ENCODE peak calls at places on chromosomes 13 and 19, in seven cellular contexts. O is AG04449, S is ascending aorta, N is left ventricle myocardium inferior, I is GM19239, B is aorta, R is EH. H is an unnamed sample.

GRCh38 chr13:84645196-84646071 is 763.2 kb upstream of the SLITRK1 start:
- DNase-seq in O (peak; percentile 87), S (no peak), N (no peak), I (no peak), B (no peak), R (peak; percentile 94), H (no peak)

GRCh38 chr19:17610384-17610783 is 54.9 kb downstream of the COLGALT1 start:
- DNase-seq in O (no peak), S (no peak), N (no peak), I (peak; percentile 43), B (no peak), R (peak; percentile 56), H (no peak)

GRCh38 chr19:53520163-53520546 is 17.8 kb upstream of the ZNF331 start:
- DNase-seq in O (no peak), S (no peak), N (no peak), I (no peak), B (no peak), R (no peak), H (no peak)

GRCh38 chr13:31719214-31719613 is 20.1 kb upstream of the RXFP2 start:
- DNase-seq in O (no peak), S (no peak), N (no peak), I (no peak), B (no peak), R (no peak), H (no peak)

GRCh38 chr13:102631198-102631597 is 34.4 kb downstream of the TPP2 start:
- DNase-seq in O (no peak), S (no peak), N (no peak), I (no peak), B (no peak), R (no peak), H (no peak)

GRCh38 chr13:46079770-46080169 is 25.1 kb downstream of the CPB2 start:
- DNase-seq in O (no peak), S (no peak), N (no peak), I (no peak), B (no peak), R (no peak), H (no peak)

GRCh38 chr13:96994030-96994848 is at the start of gene OXGR1:
- DNase-seq in O (no peak), S (no peak), N (no peak), I (no peak), B (peak; percentile 47), R (no peak), H (no peak)

GRCh38 chr13:33251131-33251629 is 34.4 kb downstream of the STARD13 start:
- DNase-seq in O (peak; percentile 83), S (no peak), N (no peak), I (no peak), B (peak; percentile 48), R (peak; percentile 98), H (no peak)

GRCh38 chr19:58227964-58228583 is 640 bp upstream of the ZNF544 start:
- DNase-seq in O (no peak), S (no peak), N (no peak), I (no peak), B (no peak), R (no peak), H (no peak)

GRCh38 chr13:98824376-98825160 is 72.1 kb upstream of the SLC15A1 start:
- DNase-seq in O (no peak), S (no peak), N (no peak), I (no peak), B (no peak), R (peak; percentile 13), H (no peak)

GRCh38 chr19:17289489-17289888 is 7.8 kb downstream of the ANKLE1 start:
- DNase-seq in O (no peak), S (no peak), N (peak; percentile 80), I (no peak), B (peak; percentile 84), R (peak; percentile 82), H (no peak)

GRCh38 chr19:42250666-42251531 is 4.0 kb downstream of the ERF start:
- DNase-seq in O (no peak), S (no peak), N (peak; percentile 46), I (no peak), B (no peak), R (peak; percentile 46), H (no peak)

GRCh38 chr19:3743486-3743885 is 18.0 kb downstream of the APBA3 start:
- DNase-seq in O (no peak), S (no peak), N (no peak), I (no peak), B (no peak), R (peak; percentile 18), H (no peak)

GRCh38 chr19:42023121-42023942 is 29.3 kb upstream of the ATP1A3 start:
- DNase-seq in O (no peak), S (no peak), N (no peak), I (no peak), B (no peak), R (peak; percentile 38), H (no peak)

GRCh38 chr13:94384217-94384905 is 95.1 kb downstream of the DCT start:
- DNase-seq in O (no peak), S (no peak), N (no peak), I (no peak), B (no peak), R (no peak), H (no peak)

GRCh38 chr13:71417205-71417604 is 449.8 kb downstream of the DACH1 start:
- DNase-seq in O (no peak), S (no peak), N (no peak), I (no peak), B (no peak), R (no peak), H (no peak)

GRCh38 chr19:8148410-8149231 is 771 bp downstream of the FBN3 start:
- DNase-seq in O (no peak), S (no peak), N (no peak), I (peak; percentile 8), B (no peak), R (no peak), H (no peak)

GRCh38 chr19:13712767-13713201 is 51.5 kb upstream of the MRI1 start:
- DNase-seq in O (no peak), S (no peak), N (peak; percentile 18), I (no peak), B (no peak), R (no peak), H (no peak)

GRCh38 chr19:30160996-30161655 is 211.1 kb upstream of the ZNF536 start:
- DNase-seq in O (no peak), S (no peak), N (no peak), I (no peak), B (no peak), R (no peak), H (no peak)

GRCh38 chr13:51614350-51614786 is 30.1 kb downstream of the WDFY2 start:
- DNase-seq in O (no peak), S (no peak), N (no peak), I (peak; percentile 35), B (no peak), R (peak; percentile 57), H (peak; percentile 45)

GRCh38 chr19:3335431-3336350 is 30.7 kb upstream of the NFIC start:
- DNase-seq in O (no peak), S (peak; percentile 56), N (peak; percentile 66), I (no peak), B (peak; percentile 81), R (peak; percentile 81), H (no peak)

GRCh38 chr19:31890230-31890629 is 455.2 kb upstream of the ZNF507 start:
- DNase-seq in O (no peak), S (no peak), N (no peak), I (no peak), B (no peak), R (no peak), H (no peak)

GRCh38 chr19:6103217-6103644 is 7.1 kb downstream of the RFX2 start:
- DNase-seq in O (peak; percentile 92), S (peak; percentile 66), N (peak; percentile 72), I (no peak), B (peak; percentile 90), R (peak; percentile 94), H (no peak)

GRCh38 chr19:12784871-12785430 is 6.3 kb upstream of the JUNB start:
- DNase-seq in O (no peak), S (no peak), N (no peak), I (no peak), B (no peak), R (no peak), H (no peak)

GRCh38 chr13:99359493-99359892 is 52.3 kb upstream of the GPR183 start:
- DNase-seq in O (no peak), S (no peak), N (no peak), I (no peak), B (no peak), R (no peak), H (no peak)

GRCh38 chr13:94009696-94010095 is 469.8 kb downstream of the DCT start:
- DNase-seq in O (peak; percentile 17), S (no peak), N (no peak), I (no peak), B (no peak), R (peak; percentile 5), H (no peak)

GRCh38 chr13:23871616-23872220 is 17.5 kb downstream of the MIPEP start:
- DNase-seq in O (no peak), S (no peak), N (no peak), I (no peak), B (no peak), R (peak; percentile 56), H (no peak)

GRCh38 chr19:4518345-4519171 is at the start of gene PLIN4:
- DNase-seq in O (no peak), S (no peak), N (peak; percentile 85), I (no peak), B (no peak), R (no peak), H (no peak)

GRCh38 chr19:48624791-48625723 is 5.8 kb downstream of the SPHK2 start:
- DNase-seq in O (no peak), S (no peak), N (no peak), I (no peak), B (no peak), R (no peak), H (no peak)

GRCh38 chr13:30880151-30880551 is 25.9 kb upstream of the MEDAG start:
- DNase-seq in O (no peak), S (no peak), N (no peak), I (no peak), B (no peak), R (peak; percentile 58), H (no peak)

GRCh38 chr13:23790591-23791170 is 98.5 kb downstream of the MIPEP start:
- DNase-seq in O (peak; percentile 73), S (no peak), N (no peak), I (no peak), B (no peak), R (peak; percentile 98), H (no peak)

GRCh38 chr13:85665286-85665685 is 133.9 kb downstream of the SLITRK6 start:
- DNase-seq in O (no peak), S (no peak), N (no peak), I (no peak), B (no peak), R (peak; percentile 3), H (no peak)

GRCh38 chr13:76764429-76764828 is 121.8 kb downstream of the KCTD12 start:
- DNase-seq in O (no peak), S (peak; percentile 20), N (peak; percentile 67), I (no peak), B (peak; percentile 77), R (peak; percentile 1), H (no peak)

GRCh38 chr13:27619093-27619705 is 1.1 kb downstream of the LNX2 start:
- DNase-seq in O (no peak), S (no peak), N (no peak), I (no peak), B (no peak), R (peak; percentile 26), H (no peak)

GRCh38 chr19:35348909-35349611 is 1.4 kb downstream of the FFAR1 start:
- DNase-seq in O (no peak), S (no peak), N (no peak), I (no peak), B (no peak), R (no peak), H (no peak)

GRCh38 chr13:61123533-61124269 is 291.9 kb downstream of the PCDH20 start:
- DNase-seq in O (no peak), S (no peak), N (no peak), I (no peak), B (no peak), R (no peak), H (no peak)

GRCh38 chr19:51439021-51439465 is 19.2 kb downstream of the SIGLEC8 start:
- DNase-seq in O (no peak), S (no peak), N (no peak), I (no peak), B (no peak), R (peak; percentile 18), H (no peak)

GRCh38 chr19:18206018-18206417 is 2.2 kb upstream of the RAB3A start:
- DNase-seq in O (no peak), S (no peak), N (no peak), I (no peak), B (no peak), R (no peak), H (no peak)